ENCODE peak calls at places on chromosomes 6 and 20, in six cellular contexts. M, O, Y, Z, G and P are unnamed samples.

GRCh38 chr20:58433759-58434158 is 44.7 kb downstream of the VAPB start:
- DNase-seq in G (peak; percentile 83), Y (no peak), O (no peak), Z (peak; percentile 74), M (peak; percentile 78), P (no peak)

GRCh38 chr6:151005126-151005525 is 139.6 kb downstream of the MTHFD1L start:
- DNase-seq in M (no peak), Y (no peak), O (no peak), Z (no peak), G (no peak), P (no peak)

GRCh38 chr20:38146628-38147027 is 18.4 kb downstream of the TGM2 start:
- DNase-seq in Z (no peak), O (no peak), Y (no peak), G (no peak), M (no peak), P (no peak)

GRCh38 chr6:139539852-139540251 is 165.4 kb upstream of the CITED2 start:
- DNase-seq in Z (peak; percentile 97), O (no peak), Y (no peak), M (peak; percentile 99), G (peak; percentile 81), P (peak; percentile 24)

GRCh38 chr6:75611702-75612375 is 10.2 kb downstream of the SENP6 start:
- DNase-seq in Y (no peak), O (no peak), G (peak; percentile 43), M (no peak), Z (peak; percentile 22), P (no peak)

GRCh38 chr20:64160536-64161495 is 3.4 kb upstream of the MYT1 start:
- DNase-seq in G (no peak), M (no peak), Y (no peak), Z (no peak), O (no peak), P (no peak)

GRCh38 chr6:100430962-100431361 is 33.8 kb downstream of the SIM1 start:
- DNase-seq in O (no peak), G (peak; percentile 21), Z (no peak), Y (no peak), M (no peak), P (no peak)

GRCh38 chr20:23350855-23351838 is 556 bp downstream of the NXT1 start:
- DNase-seq in Y (no peak), G (peak; percentile 64), O (peak; percentile 71), M (peak; percentile 43), Z (peak; percentile 28), P (peak; percentile 82)

GRCh38 chr20:51914758-51915157 is 112.4 kb upstream of the SALL4 start:
- DNase-seq in M (no peak), G (no peak), Z (no peak), O (no peak), Y (no peak), P (no peak)

GRCh38 chr6:39812853-39813533 is 20.8 kb downstream of the DAAM2 start:
- DNase-seq in G (peak; percentile 87), Y (no peak), Z (peak; percentile 83), O (peak; percentile 37), M (peak; percentile 51), P (peak; percentile 72)

GRCh38 chr6:47147175-47147727 is 105.1 kb upstream of the ADGRF1 start:
- DNase-seq in O (no peak), G (no peak), Y (no peak), Z (no peak), M (no peak), P (no peak)

GRCh38 chr6:105227292-105227628 is 47.4 kb upstream of the POPDC3 start:
- DNase-seq in G (no peak), M (no peak), O (no peak), Y (no peak), Z (no peak), P (no peak)
- H3K4me3 ChIP-seq in G (no peak overlapping the region), M (no peak overlapping the region), O (no peak overlapping the region), Y (no peak overlapping the region), Z (no peak overlapping the region), P (no peak overlapping the region)

GRCh38 chr20:19756756-19757486 is 1.1 kb upstream of the RIN2 start:
- DNase-seq in O (peak; percentile 22), M (no peak), G (no peak), Z (no peak), Y (no peak), P (peak; percentile 53)
- TF ChIP-seq CTCF in O (no peak), M (no peak), G (no peak), Z (no peak), Y (no peak), P (no peak)

GRCh38 chr6:31969712-31970603 is 2.0 kb downstream of the DXO start:
- DNase-seq in Y (no peak), G (peak; percentile 52), Z (peak; percentile 31), O (no peak), M (peak; percentile 43), P (no peak)
- H3K4me3 ChIP-seq in Y (peak overlapping the region; percentile 89), G (peak overlapping the region; percentile 95), Z (peak overlapping the region; percentile 93), O (no peak overlapping the region), M (peak overlapping the region; percentile 81), P (peak overlapping the region; percentile 78)

GRCh38 chr6:158471339-158471738 is 88.6 kb upstream of the TMEM181 start:
- DNase-seq in Y (no peak), G (no peak), M (no peak), O (no peak), Z (no peak), P (no peak)

GRCh38 chr6:158465747-158466146 is 94.1 kb upstream of the TMEM181 start:
- DNase-seq in Z (no peak), M (no peak), O (no peak), Y (no peak), G (no peak), P (no peak)

GRCh38 chr6:158472453-158472852 is 87.4 kb upstream of the TMEM181 start:
- DNase-seq in O (no peak), Z (no peak), G (no peak), M (no peak), Y (no peak), P (no peak)

GRCh38 chr6:158467923-158468322 is 92.0 kb upstream of the TMEM181 start:
- DNase-seq in Y (no peak), M (no peak), Z (no peak), O (no peak), G (no peak), P (no peak)

DNA sequence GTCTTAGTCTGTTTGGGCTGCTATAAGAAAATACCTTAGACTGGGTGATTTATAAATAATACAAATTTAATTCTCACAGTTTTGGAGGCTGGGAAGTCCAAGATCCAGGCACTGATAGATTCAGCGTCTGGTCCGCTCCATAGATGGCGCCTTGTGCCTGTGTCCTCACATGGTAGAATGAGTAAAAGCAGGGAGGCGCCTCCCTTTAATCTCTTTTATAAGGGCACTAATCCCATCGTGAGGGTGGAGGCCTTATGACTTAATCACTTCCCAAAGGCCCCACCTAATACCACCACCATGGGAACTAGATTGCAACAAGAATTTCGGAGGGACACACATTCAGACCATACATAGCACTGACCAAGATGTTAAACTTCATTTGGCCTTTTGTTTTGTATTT is 91.2 kb upstream of the TMEM181 start:
- DNase-seq in Z (no peak), G (peak; percentile 36), O (no peak), M (peak; percentile 21), Y (no peak), P (no peak)
- TF ChIP-seq CTCF in Z (no peak), G (no peak), O (no peak), M (no peak), Y (no peak), P (no peak)

GRCh38 chr20:20555838-20556237 is 156.6 kb downstream of the RALGAPA2 start:
- DNase-seq in G (no peak), Z (no peak), M (no peak), O (no peak), Y (no peak), P (no peak)
- H3K4me3 ChIP-seq in G (no peak overlapping the region), Z (no peak overlapping the region), M (no peak overlapping the region), O (no peak overlapping the region), Y (no peak overlapping the region), P (no peak overlapping the region)

GRCh38 chr6:30685977-30686907 is at the start of gene PPP1R18:
- DNase-seq in Z (peak; percentile 64), O (peak; percentile 74), G (peak; percentile 91), Y (peak; percentile 85), M (peak; percentile 74), P (peak; percentile 94)

GRCh38 chr6:30686908-30687658 is 638 bp upstream of the PPP1R18 start:
- DNase-seq in Z (peak; percentile 98), Y (peak; percentile 86), O (peak; percentile 87), G (peak; percentile 100), M (peak; percentile 100), P (peak; percentile 98)

GRCh38 chr6:30688569-30688968 is 2.1 kb upstream of the PPP1R18 start:
- DNase-seq in M (no peak), Z (no peak), G (no peak), O (no peak), Y (no peak), P (no peak)

GRCh38 chr6:30689022-30689865 is 1.5 kb downstream of the NRM start:
- DNase-seq in Y (no peak), Z (no peak), G (no peak), M (no peak), O (no peak), P (no peak)

DNA sequence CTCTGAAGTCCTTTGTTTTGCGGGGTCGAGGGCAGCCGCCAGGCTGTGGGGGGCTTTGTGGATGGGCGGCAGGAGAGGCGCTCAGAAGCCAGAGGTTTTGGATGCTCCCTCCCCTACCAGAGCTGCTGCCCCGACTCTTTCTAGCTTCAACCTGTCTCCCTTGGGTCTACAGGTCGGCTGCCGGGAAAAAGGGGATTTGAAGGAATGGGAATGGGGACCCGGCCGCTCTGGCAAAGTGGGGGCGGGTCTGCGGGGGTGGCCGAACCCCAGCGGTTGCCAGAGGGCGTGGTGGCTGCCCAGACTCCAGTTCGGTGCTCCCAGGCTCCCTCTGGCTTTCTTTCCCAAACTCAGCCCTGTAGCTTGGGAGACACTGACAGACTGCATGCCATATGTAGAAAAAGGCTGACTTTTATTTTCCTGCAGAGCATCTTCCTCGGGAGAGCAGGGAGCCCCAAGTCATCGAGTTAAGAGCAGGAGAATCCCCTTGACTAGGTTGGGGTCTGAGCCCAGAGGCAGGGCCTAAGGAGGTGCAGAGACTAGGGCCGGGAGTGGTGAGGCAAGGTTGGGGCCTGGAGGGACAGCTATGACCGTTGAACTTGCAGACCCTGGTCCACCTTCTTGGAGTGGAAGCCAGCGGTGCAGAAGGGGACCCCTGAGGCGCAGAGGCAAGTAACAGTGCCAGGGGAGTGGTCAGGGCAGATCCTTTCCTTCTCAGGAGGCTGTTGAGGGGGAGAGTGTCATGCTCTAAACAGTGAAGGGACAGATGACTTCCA is 1.4 kb upstream of the PPP1R18 start:
- DNase-seq in Y (peak; percentile 64), M (peak; percentile 51), G (peak; percentile 84), O (no peak), Z (peak; percentile 59), P (no peak)
- TF ChIP-seq CTCF in Y (no peak), M (peak; percentile 39), G (peak; percentile 26), O (no peak), Z (peak; percentile 41), P (peak; percentile 23)

GRCh38 chr20:59938221-59938620 is 1.9 kb downstream of the PPP1R3D start:
- DNase-seq in O (no peak), G (peak; percentile 79), M (peak; percentile 50), Y (no peak), Z (peak; percentile 47), P (no peak)
- H3K4me3 ChIP-seq in O (no peak overlapping the region), G (peak overlapping the region; percentile 53), M (no peak overlapping the region), Y (peak overlapping the region; percentile 8), Z (peak overlapping the region; percentile 83), P (peak overlapping the region; percentile 88)

GRCh38 chr20:62633571-62634329 is 8.6 kb upstream of the SLCO4A1 start:
- DNase-seq in G (no peak), M (no peak), O (no peak), Z (no peak), Y (no peak), P (no peak)
- TF ChIP-seq CTCF in G (no peak), M (no peak), O (no peak), Z (no peak), Y (no peak), P (no peak)